ENCODE peak calls at places on chromosomes 5 and 9, in nine cellular contexts. One of them, this sample, is unnamed.

GRCh38 chr9:114690308-114690707 is 8.3 kb upstream of the TEX48 start:
- DNase-seq in neural progenitor cell: no peak
- DNase-seq in kidney: no peak
- DNase-seq in left ventricle myocardium inferior: no peak
- DNase-seq in A673: no peak
- DNase-seq in upper lobe of right lung: no peak
- DNase-seq in epithelial cell of prostate: no peak
- DNase-seq in transverse colon: no peak
- DNase-seq in tibial nerve: no peak
- DNase-seq in this sample: no peak

GRCh38 chr5:137563301-137563645 is 64.1 kb upstream of the SPOCK1 start:
- DNase-seq in epithelial cell of prostate: no peak
- DNase-seq in neural progenitor cell: no peak
- DNase-seq in left ventricle myocardium inferior: no peak
- DNase-seq in A673: no peak
- DNase-seq in tibial nerve: no peak
- DNase-seq in upper lobe of right lung: no peak
- DNase-seq in kidney: no peak
- DNase-seq in transverse colon: no peak
- DNase-seq in this sample: no peak

GRCh38 chr5:1007681-1008450 is 736 bp upstream of the NKD2 start:
- DNase-seq in epithelial cell of prostate: no peak
- DNase-seq in tibial nerve: no peak
- DNase-seq in A673: no peak
- DNase-seq in kidney: peak; percentile 65
- DNase-seq in left ventricle myocardium inferior: peak; percentile 17
- DNase-seq in transverse colon: peak; percentile 8
- DNase-seq in upper lobe of right lung: no peak
- DNase-seq in neural progenitor cell: no peak
- DNase-seq in this sample: peak; percentile 43

GRCh38 chr9:69121155-69122085 is 52.7 kb upstream of the TJP2 start:
- DNase-seq in transverse colon: peak; percentile 73
- DNase-seq in upper lobe of right lung: peak; percentile 85
- DNase-seq in A673: peak; percentile 51
- DNase-seq in tibial nerve: no peak
- DNase-seq in left ventricle myocardium inferior: peak; percentile 48
- DNase-seq in kidney: peak; percentile 90
- DNase-seq in neural progenitor cell: peak; percentile 86
- DNase-seq in epithelial cell of prostate: no peak
- DNase-seq in this sample: peak; percentile 76

GRCh38 chr5:11324521-11325289 is 563.7 kb upstream of the DAP start:
- DNase-seq in transverse colon: no peak
- DNase-seq in A673: no peak
- DNase-seq in left ventricle myocardium inferior: no peak
- DNase-seq in upper lobe of right lung: no peak
- DNase-seq in tibial nerve: peak; percentile 54
- DNase-seq in neural progenitor cell: no peak
- DNase-seq in epithelial cell of prostate: no peak
- DNase-seq in kidney: no peak
- DNase-seq in this sample: peak; percentile 11

GRCh38 chr5:126435714-126436113 is 12.5 kb downstream of the GRAMD2B start:
- DNase-seq in transverse colon: no peak
- DNase-seq in upper lobe of right lung: no peak
- DNase-seq in neural progenitor cell: no peak
- DNase-seq in epithelial cell of prostate: no peak
- DNase-seq in kidney: no peak
- DNase-seq in A673: no peak
- DNase-seq in tibial nerve: no peak
- DNase-seq in left ventricle myocardium inferior: no peak
- DNase-seq in this sample: no peak

GRCh38 chr5:56594821-56595220 is 220.5 kb upstream of the MAP3K1 start:
- DNase-seq in upper lobe of right lung: no peak
- DNase-seq in epithelial cell of prostate: no peak
- DNase-seq in A673: no peak
- DNase-seq in neural progenitor cell: no peak
- DNase-seq in tibial nerve: no peak
- DNase-seq in transverse colon: no peak
- DNase-seq in kidney: no peak
- DNase-seq in left ventricle myocardium inferior: no peak
- DNase-seq in this sample: no peak

GRCh38 chr5:58462154-58462553 is 2.3 kb upstream of the PLK2 start:
- DNase-seq in tibial nerve: no peak
- DNase-seq in transverse colon: peak; percentile 15
- DNase-seq in neural progenitor cell: no peak
- DNase-seq in epithelial cell of prostate: no peak
- DNase-seq in A673: peak; percentile 66
- DNase-seq in left ventricle myocardium inferior: no peak
- DNase-seq in upper lobe of right lung: no peak
- DNase-seq in kidney: no peak
- DNase-seq in this sample: peak; percentile 95

GRCh38 chr9:134858051-134858841 is 22.4 kb upstream of the FCN2 start:
- DNase-seq in kidney: peak; percentile 63
- DNase-seq in upper lobe of right lung: peak; percentile 38
- DNase-seq in tibial nerve: no peak
- DNase-seq in left ventricle myocardium inferior: no peak
- DNase-seq in A673: peak; percentile 8
- DNase-seq in neural progenitor cell: no peak
- DNase-seq in transverse colon: no peak
- DNase-seq in epithelial cell of prostate: peak; percentile 14
- DNase-seq in this sample: no peak

GRCh38 chr9:30628915-30629564 is 1755.4 kb upstream of the ACO1 start:
- DNase-seq in kidney: no peak
- DNase-seq in neural progenitor cell: no peak
- DNase-seq in tibial nerve: no peak
- DNase-seq in upper lobe of right lung: no peak
- DNase-seq in transverse colon: no peak
- DNase-seq in A673: no peak
- DNase-seq in epithelial cell of prostate: no peak
- DNase-seq in left ventricle myocardium inferior: no peak
- DNase-seq in this sample: peak; percentile 21

GRCh38 chr5:116518423-116518822 is 56.2 kb downstream of the SEMA6A start:
- DNase-seq in tibial nerve: no peak
- DNase-seq in A673: no peak
- DNase-seq in left ventricle myocardium inferior: no peak
- DNase-seq in transverse colon: peak; percentile 38
- DNase-seq in kidney: no peak
- DNase-seq in upper lobe of right lung: no peak
- DNase-seq in epithelial cell of prostate: no peak
- DNase-seq in neural progenitor cell: no peak
- DNase-seq in this sample: peak; percentile 53

GRCh38 chr9:77751341-77752091 is 103.4 kb upstream of the GNA14 start:
- DNase-seq in upper lobe of right lung: no peak
- DNase-seq in neural progenitor cell: peak; percentile 70
- DNase-seq in A673: peak; percentile 93
- DNase-seq in epithelial cell of prostate: no peak
- DNase-seq in tibial nerve: peak; percentile 64
- DNase-seq in left ventricle myocardium inferior: no peak
- DNase-seq in kidney: no peak
- DNase-seq in transverse colon: no peak
- DNase-seq in this sample: peak; percentile 31

GRCh38 chr9:123401879-123402513 is 46.0 kb downstream of the CRB2 start:
- DNase-seq in transverse colon: peak; percentile 41
- DNase-seq in epithelial cell of prostate: no peak
- DNase-seq in A673: peak; percentile 68
- DNase-seq in upper lobe of right lung: no peak
- DNase-seq in neural progenitor cell: peak; percentile 73
- DNase-seq in left ventricle myocardium inferior: no peak
- DNase-seq in kidney: no peak
- DNase-seq in tibial nerve: peak; percentile 19
- DNase-seq in this sample: peak; percentile 51

GRCh38 chr9:136403538-136403914 is 3.6 kb upstream of the SNAPC4 start:
- DNase-seq in left ventricle myocardium inferior: no peak
- DNase-seq in epithelial cell of prostate: no peak
- DNase-seq in upper lobe of right lung: no peak
- DNase-seq in tibial nerve: no peak
- DNase-seq in A673: no peak
- DNase-seq in kidney: no peak
- DNase-seq in transverse colon: no peak
- DNase-seq in neural progenitor cell: no peak
- DNase-seq in this sample: peak; percentile 33

DNA sequence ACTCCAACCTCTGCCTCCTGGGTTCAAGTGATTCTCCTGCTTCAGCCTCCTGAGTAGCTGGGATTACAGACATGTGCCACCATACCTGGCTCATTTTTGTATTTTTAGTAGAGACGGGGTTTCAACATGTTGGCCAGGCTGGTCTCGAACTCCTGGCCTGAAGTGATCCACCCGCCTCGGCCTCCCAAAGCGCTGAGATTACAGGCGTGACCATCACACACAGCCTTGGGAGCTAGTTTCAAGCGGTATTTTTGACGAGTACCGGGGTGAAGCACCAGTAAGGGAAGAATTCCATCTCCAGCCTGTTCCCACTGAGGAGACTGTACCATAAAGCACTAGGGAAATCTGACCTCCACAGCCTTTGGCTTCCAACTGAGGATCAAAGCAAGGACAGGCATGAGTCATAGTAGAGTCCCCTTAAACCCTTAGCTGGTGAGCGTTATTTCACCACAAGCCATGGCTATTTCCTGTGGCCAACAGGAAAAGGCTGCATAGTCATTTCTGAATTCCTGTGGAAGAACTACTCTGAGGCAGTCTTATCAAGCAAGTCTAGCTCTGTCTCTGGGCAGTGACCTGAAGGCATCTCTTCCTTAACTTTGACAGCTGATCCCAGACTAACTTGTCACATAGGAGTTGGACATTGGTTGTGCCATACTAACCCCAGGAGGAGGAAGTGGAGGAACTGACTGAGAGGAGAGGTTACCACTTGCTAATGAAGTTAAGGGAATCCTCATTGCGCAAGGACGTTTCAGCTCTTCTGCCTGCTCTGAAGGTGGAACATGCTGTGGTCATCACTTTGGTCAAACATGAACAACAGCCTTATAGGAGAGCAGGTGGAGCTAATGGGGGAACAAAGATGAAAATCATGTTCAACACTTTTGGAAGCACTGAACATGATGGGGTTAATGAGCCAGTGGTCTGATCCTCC is 85.8 kb upstream of the DMRT1 start:
- DNase-seq in left ventricle myocardium inferior: no peak
- DNase-seq in A673: no peak
- DNase-seq in epithelial cell of prostate: no peak
- DNase-seq in neural progenitor cell: no peak
- DNase-seq in tibial nerve: no peak
- DNase-seq in kidney: no peak
- DNase-seq in transverse colon: no peak
- DNase-seq in upper lobe of right lung: no peak
- DNase-seq in this sample: peak; percentile 12
- H3K27ac ChIP-seq in left ventricle myocardium inferior: peak overlapping the region; percentile 8
- H3K27ac ChIP-seq in A673: no peak overlapping the region
- H3K27ac ChIP-seq in epithelial cell of prostate: peak overlapping the region; percentile 55
- H3K27ac ChIP-seq in neural progenitor cell: no peak overlapping the region
- H3K27ac ChIP-seq in tibial nerve: no peak overlapping the region
- H3K27ac ChIP-seq in kidney: no peak overlapping the region
- H3K27ac ChIP-seq in transverse colon: no peak overlapping the region
- H3K27ac ChIP-seq in upper lobe of right lung: no peak overlapping the region
- H3K27ac ChIP-seq in this sample: peak overlapping the region; percentile 2

GRCh38 chr5:177312649-177313181 is 1.0 kb upstream of the MXD3 start:
- DNase-seq in neural progenitor cell: peak; percentile 73
- DNase-seq in transverse colon: peak; percentile 54
- DNase-seq in epithelial cell of prostate: no peak
- DNase-seq in kidney: peak; percentile 77
- DNase-seq in tibial nerve: no peak
- DNase-seq in left ventricle myocardium inferior: no peak
- DNase-seq in upper lobe of right lung: no peak
- DNase-seq in A673: peak; percentile 38
- DNase-seq in this sample: peak; percentile 82

GRCh38 chr5:177315411-177315810 is 3.7 kb upstream of the MXD3 start:
- DNase-seq in neural progenitor cell: no peak
- DNase-seq in kidney: peak; percentile 50
- DNase-seq in upper lobe of right lung: peak; percentile 45
- DNase-seq in tibial nerve: no peak
- DNase-seq in epithelial cell of prostate: no peak
- DNase-seq in transverse colon: no peak
- DNase-seq in A673: no peak
- DNase-seq in left ventricle myocardium inferior: no peak
- DNase-seq in this sample: no peak

GRCh38 chr5:177311723-177312648 is at the start of gene MXD3:
- DNase-seq in neural progenitor cell: peak; percentile 100
- DNase-seq in upper lobe of right lung: peak; percentile 97
- DNase-seq in left ventricle myocardium inferior: peak; percentile 98
- DNase-seq in transverse colon: peak; percentile 98
- DNase-seq in kidney: peak; percentile 99
- DNase-seq in epithelial cell of prostate: no peak
- DNase-seq in A673: peak; percentile 98
- DNase-seq in tibial nerve: peak; percentile 97
- DNase-seq in this sample: peak; percentile 95

GRCh38 chr5:177314376-177315342 is 3.0 kb upstream of the MXD3 start:
- DNase-seq in kidney: peak; percentile 62
- DNase-seq in A673: no peak
- DNase-seq in transverse colon: no peak
- DNase-seq in epithelial cell of prostate: no peak
- DNase-seq in left ventricle myocardium inferior: no peak
- DNase-seq in neural progenitor cell: no peak
- DNase-seq in upper lobe of right lung: peak; percentile 59
- DNase-seq in tibial nerve: no peak
- DNase-seq in this sample: no peak

GRCh38 chr5:177313561-177314259 is 2.0 kb upstream of the MXD3 start:
- DNase-seq in left ventricle myocardium inferior: no peak
- DNase-seq in A673: no peak
- DNase-seq in upper lobe of right lung: no peak
- DNase-seq in epithelial cell of prostate: no peak
- DNase-seq in transverse colon: no peak
- DNase-seq in tibial nerve: no peak
- DNase-seq in kidney: peak; percentile 35
- DNase-seq in neural progenitor cell: no peak
- DNase-seq in this sample: no peak
- H3K27ac ChIP-seq in left ventricle myocardium inferior: no peak overlapping the region
- H3K27ac ChIP-seq in A673: no peak overlapping the region
- H3K27ac ChIP-seq in upper lobe of right lung: no peak overlapping the region
- H3K27ac ChIP-seq in epithelial cell of prostate: no peak overlapping the region
- H3K27ac ChIP-seq in transverse colon: no peak overlapping the region
- H3K27ac ChIP-seq in tibial nerve: no peak overlapping the region
- H3K27ac ChIP-seq in kidney: no peak overlapping the region
- H3K27ac ChIP-seq in neural progenitor cell: no peak overlapping the region
- H3K27ac ChIP-seq in this sample: no peak overlapping the region

GRCh38 chr5:124537136-124537919 is 209.1 kb downstream of the ZNF608 start:
- DNase-seq in A673: no peak
- DNase-seq in kidney: no peak
- DNase-seq in transverse colon: no peak
- DNase-seq in upper lobe of right lung: no peak
- DNase-seq in epithelial cell of prostate: no peak
- DNase-seq in neural progenitor cell: no peak
- DNase-seq in left ventricle myocardium inferior: no peak
- DNase-seq in tibial nerve: no peak
- DNase-seq in this sample: no peak
- H3K27ac ChIP-seq in A673: no peak overlapping the region
- H3K27ac ChIP-seq in kidney: peak overlapping the region; percentile 7
- H3K27ac ChIP-seq in transverse colon: no peak overlapping the region
- H3K27ac ChIP-seq in upper lobe of right lung: peak overlapping the region; percentile 4
- H3K27ac ChIP-seq in epithelial cell of prostate: no peak overlapping the region
- H3K27ac ChIP-seq in neural progenitor cell: no peak overlapping the region
- H3K27ac ChIP-seq in left ventricle myocardium inferior: peak overlapping the region; percentile 62
- H3K27ac ChIP-seq in tibial nerve: no peak overlapping the region
- H3K27ac ChIP-seq in this sample: no peak overlapping the region

DNA sequence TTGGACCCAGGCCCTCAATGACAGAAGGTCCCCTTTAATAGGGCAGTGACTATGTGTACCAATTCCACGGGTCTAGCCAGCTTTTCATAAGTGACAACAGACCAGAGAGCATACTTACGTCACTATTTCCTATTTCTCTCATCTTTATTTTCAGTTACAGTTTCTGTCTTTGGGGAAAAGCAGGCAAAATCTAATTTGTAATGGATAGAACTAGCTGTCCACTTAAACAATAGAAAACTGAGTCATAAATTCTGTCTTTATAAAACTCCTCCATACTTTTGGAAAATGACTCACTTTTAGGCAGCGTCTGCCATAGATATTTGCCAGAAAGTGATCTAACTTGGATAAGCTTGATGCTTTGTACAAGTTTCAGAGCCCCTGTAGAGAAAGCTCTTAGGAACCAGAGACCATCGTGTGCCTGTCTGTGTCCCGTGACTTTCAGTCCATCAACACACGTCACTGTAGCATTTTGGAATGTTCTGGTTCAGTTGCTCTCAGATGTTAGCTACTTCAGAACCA is 101.9 kb downstream of the F2RL2 start:
- DNase-seq in A673: peak; percentile 89
- DNase-seq in upper lobe of right lung: no peak
- DNase-seq in left ventricle myocardium inferior: no peak
- DNase-seq in tibial nerve: no peak
- DNase-seq in epithelial cell of prostate: peak; percentile 5
- DNase-seq in neural progenitor cell: no peak
- DNase-seq in kidney: no peak
- DNase-seq in transverse colon: no peak
- DNase-seq in this sample: no peak
- H3K27ac ChIP-seq in A673: peak overlapping the region; percentile 51
- H3K27ac ChIP-seq in upper lobe of right lung: no peak overlapping the region
- H3K27ac ChIP-seq in left ventricle myocardium inferior: peak overlapping the region; percentile 1
- H3K27ac ChIP-seq in tibial nerve: peak overlapping the region; percentile 69
- H3K27ac ChIP-seq in epithelial cell of prostate: no peak overlapping the region
- H3K27ac ChIP-seq in neural progenitor cell: no peak overlapping the region
- H3K27ac ChIP-seq in kidney: peak overlapping the region; percentile 41
- H3K27ac ChIP-seq in transverse colon: peak overlapping the region; percentile 23
- H3K27ac ChIP-seq in this sample: peak overlapping the region; percentile 64